ENCODE peak calls at places on chromosomes 1 and 21, in nine cellular contexts. T, X, O, B, K, I, G, Z and P are unnamed samples. For H3K9me3, the result is how much of the 10 kb centered on the place peaks cover.

GRCh38 chr1:155254228-155254713 is 1.0 kb downstream of the ENTREP3 start:
- DNase-seq in Z (no peak), B (no peak), I (no peak), T (no peak), G (no peak), K (no peak), X (no peak), O (no peak), P (no peak)

GRCh38 chr1:147496571-147496970 is 44.7 kb upstream of the BCL9 start:
- DNase-seq in X (peak), Z (peak), I (peak), B (no peak), G (peak), K (peak), O (no peak), T (peak), P (no peak)

GRCh38 chr1:54581621-54582035 is 33.6 kb downstream of the ACOT11 start:
- DNase-seq in O (peak), G (peak), Z (peak), I (peak), T (peak), B (peak), X (peak), K (peak), P (peak)

GRCh38 chr1:175742790-175743459 is 470 bp downstream of the TNR start:
- DNase-seq in B (no peak), X (no peak), G (peak), Z (no peak), O (no peak), K (no peak), I (peak), T (peak), P (no peak)

GRCh38 chr21:38032402-38032801 is 116.1 kb upstream of the KCNJ6 start:
- DNase-seq in Z (no peak), I (no peak), O (no peak), K (no peak), X (no peak), T (no peak), G (no peak), B (no peak), P (no peak)

GRCh38 chr1:180157576-180158057 is 2.9 kb downstream of the QSOX1 start:
- DNase-seq in G (peak), I (no peak), T (no peak), K (peak), X (no peak), Z (no peak), B (no peak), O (no peak), P (no peak)

GRCh38 chr1:117534995-117535467 is 70.8 kb upstream of the TENT5C start:
- DNase-seq in K (peak), Z (peak), X (no peak), B (no peak), O (no peak), T (peak), I (peak), G (peak), P (no peak)

GRCh38 chr1:187226396-187226795 is 397.6 kb downstream of the PLA2G4A start:
- DNase-seq in B (no peak), I (no peak), K (no peak), G (no peak), X (no peak), Z (no peak), T (no peak), O (no peak), P (no peak)

GRCh38 chr1:22207605-22208264 is 64.8 kb upstream of the WNT4 start:
- DNase-seq in O (no peak), I (no peak), T (no peak), X (no peak), Z (no peak), B (no peak), K (no peak), G (no peak), P (no peak)

GRCh38 chr1:33502726-33503125 is 30.3 kb downstream of the ZSCAN20 start:
- DNase-seq in O (no peak), B (no peak), Z (no peak), K (no peak), X (no peak), I (no peak), T (no peak), G (no peak), P (no peak)

GRCh38 chr21:26570203-26570602 is 2.9 kb downstream of the CYYR1 start:
- DNase-seq in O (no peak), T (no peak), G (no peak), I (no peak), B (no peak), K (no peak), X (no peak), Z (no peak), P (no peak)

GRCh38 chr1:109910963-109911798 is 532 bp downstream of the CSF1 start:
- DNase-seq in B (peak), O (no peak), T (peak), X (peak), I (peak), G (no peak), K (no peak), Z (no peak), P (no peak)

GRCh38 chr1:162578071-162578705 is 16.7 kb downstream of the UAP1 start:
- DNase-seq in T (no peak), G (no peak), X (no peak), K (no peak), Z (no peak), B (no peak), O (no peak), I (no peak), P (no peak)

GRCh38 chr1:206674745-206675175 is 9.9 kb upstream of the MAPKAPK2 start:
- DNase-seq in O (peak), Z (peak), B (peak), I (no peak), K (peak), X (peak), T (no peak), G (peak), P (peak)

GRCh38 chr21:29074783-29075182 is 1.3 kb upstream of the CCT8 start:
- DNase-seq in Z (no peak), O (no peak), T (no peak), B (no peak), X (no peak), I (no peak), K (no peak), G (no peak), P (no peak)

GRCh38 chr1:172513480-172513879 is 19.5 kb upstream of the SUCO start:
- DNase-seq in I (no peak), G (peak), B (no peak), K (no peak), Z (no peak), T (no peak), X (no peak), O (no peak), P (no peak)

GRCh38 chr1:8889925-8890785 is 11.7 kb upstream of the ENO1 start:
- DNase-seq in G (no peak), X (peak), Z (no peak), I (no peak), B (peak), O (no peak), K (peak), T (no peak), P (peak)

GRCh38 chr1:45353685-45354084 is 13.4 kb upstream of the MUTYH start:
- DNase-seq in T (no peak), G (no peak), K (no peak), Z (no peak), O (no peak), I (no peak), X (no peak), B (no peak), P (no peak)

GRCh38 chr1:59025898-59026426 is 242.1 kb upstream of the JUN start:
- DNase-seq in I (no peak), T (no peak), G (no peak), K (no peak), Z (no peak), B (no peak), X (no peak), O (no peak), P (no peak)

GRCh38 chr1:49098866-49099265 is 322.2 kb upstream of the BEND5 start:
- DNase-seq in O (no peak), I (no peak), X (no peak), Z (no peak), B (no peak), T (no peak), G (no peak), K (no peak), P (no peak)

GRCh38 chr1:49102752-49103151 is 326.1 kb upstream of the BEND5 start:
- DNase-seq in G (no peak), T (no peak), I (no peak), O (no peak), B (no peak), Z (no peak), K (no peak), X (no peak), P (no peak)

GRCh38 chr1:49106438-49106837 is 329.7 kb upstream of the BEND5 start:
- DNase-seq in Z (no peak), O (no peak), X (no peak), K (no peak), T (no peak), G (no peak), B (no peak), I (no peak), P (no peak)

GRCh38 chr1:49104575-49104974 is 327.9 kb upstream of the BEND5 start:
- DNase-seq in B (no peak), X (no peak), G (no peak), K (peak), Z (no peak), O (no peak), I (no peak), T (no peak), P (no peak)
- TF ChIP-seq CTCF in B (no peak), X (no peak), G (no peak), K (peak), Z (no peak), O (no peak), I (no peak), T (no peak), P (no peak)

GRCh38 chr1:2878591-2878990 is 77.1 kb upstream of the TTC34 start:
- DNase-seq in K (no peak), B (no peak), Z (no peak), O (no peak), T (no peak), G (no peak), I (no peak), X (no peak), P (no peak)
- H3K9me3 ChIP-seq in K (under half), B (under half), Z (half or more), O (under half), T (half or more), G (under half), I (under half), X (under half), P (under half)

GRCh38 chr1:3370856-3371703 is 83.4 kb upstream of the ARHGEF16 start:
- DNase-seq in O (no peak), T (no peak), X (no peak), K (no peak), I (no peak), B (no peak), G (no peak), Z (no peak), P (no peak)

GRCh38 chr1:3368059-3368458 is 86.4 kb upstream of the ARHGEF16 start:
- DNase-seq in B (peak), G (no peak), T (no peak), X (no peak), Z (no peak), O (no peak), K (no peak), I (no peak), P (no peak)

GRCh38 chr1:3368711-3369436 is 85.6 kb upstream of the ARHGEF16 start:
- DNase-seq in O (no peak), G (no peak), X (no peak), K (no peak), B (peak), I (no peak), Z (no peak), T (no peak), P (no peak)

GRCh38 chr1:3367376-3367775 is 87.1 kb upstream of the ARHGEF16 start:
- DNase-seq in X (no peak), K (no peak), G (no peak), Z (no peak), I (no peak), O (no peak), T (no peak), B (peak), P (no peak)

GRCh38 chr1:3369437-3370076 is 84.9 kb upstream of the ARHGEF16 start:
- DNase-seq in Z (peak), I (no peak), K (peak), X (peak), B (no peak), G (peak), T (no peak), O (peak), P (no peak)
- H3K27ac ChIP-seq in Z (no peak), I (no peak), K (peak), X (peak), B (no peak), G (peak), T (no peak), O (peak), P (no peak)

GRCh38 chr21:31397515-31397926 is 53.5 kb upstream of the TIAM1 start:
- DNase-seq in K (no peak), X (no peak), B (no peak), T (no peak), I (no peak), O (no peak), G (peak), Z (no peak), P (no peak)

GRCh38 chr21:31394309-31394708 is 50.2 kb upstream of the TIAM1 start:
- DNase-seq in I (no peak), T (no peak), K (no peak), O (no peak), X (no peak), B (no peak), Z (no peak), G (no peak), P (no peak)

GRCh38 chr21:31397939-31398338 is 53.9 kb upstream of the TIAM1 start:
- DNase-seq in Z (no peak), O (no peak), K (no peak), B (no peak), G (no peak), X (no peak), T (no peak), I (peak), P (no peak)

GRCh38 chr21:31396399-31396798 is 52.3 kb upstream of the TIAM1 start:
- DNase-seq in O (no peak), I (no peak), X (no peak), Z (no peak), T (no peak), B (no peak), K (no peak), G (no peak), P (no peak)

GRCh38 chr21:31395268-31395667 is 51.2 kb upstream of the TIAM1 start:
- DNase-seq in X (no peak), B (no peak), Z (no peak), O (no peak), K (no peak), T (no peak), G (no peak), I (no peak), P (no peak)
- TF ChIP-seq CTCF in X (no peak), B (no peak), Z (no peak), O (no peak), K (no peak), T (no peak), G (no peak), I (no peak), P (no peak)

DNA sequence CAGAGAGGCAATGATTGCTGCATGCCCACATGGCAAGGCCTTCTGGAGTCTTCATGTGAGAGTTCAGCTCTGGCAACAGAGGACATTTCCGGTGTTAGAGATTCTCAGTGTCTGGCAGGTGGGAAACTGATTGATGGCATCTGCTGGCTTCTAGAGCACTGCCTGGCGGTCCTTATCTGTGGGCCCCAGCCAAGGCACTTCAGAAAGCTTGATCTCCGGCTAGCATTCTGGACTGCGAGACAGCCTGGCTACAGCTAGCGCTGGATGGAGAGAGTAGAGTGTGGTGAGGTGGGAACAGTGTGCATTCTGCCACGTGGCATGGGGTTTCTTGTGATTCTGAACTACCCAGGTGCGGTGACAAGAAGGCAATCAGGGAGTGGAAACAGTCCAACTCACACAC is 9.4 kb downstream of the ZNF678 start:
- DNase-seq in T (no peak), Z (no peak), X (no peak), O (no peak), G (no peak), K (no peak), B (no peak), I (no peak), P (no peak)
- H3K9me3 ChIP-seq in T (under half), Z (under half), X (under half), O (under half), G (under half), K (under half), B (under half), I (under half), P (under half)